ENCODE peak calls at places on chromosomes 11 and 22, in four cellular contexts. One of them, this sample, is unnamed. For H3K27me3 and H3K9me3, the result is how much of the 10 kb centered on the place peaks cover.

GRCh38 chr11:57214494-57214893 is 22.6 kb downstream of the APLNR start:
- DNase-seq in upper lobe of right lung: no peak
- DNase-seq in CD8-positive, alpha-beta memory T cell: no peak
- DNase-seq in IMR-90: peak
- DNase-seq in this sample: peak

GRCh38 chr11:8793114-8793777 is 110.7 kb downstream of the RPL27A start:
- DNase-seq in upper lobe of right lung: no peak
- DNase-seq in CD8-positive, alpha-beta memory T cell: no peak
- DNase-seq in IMR-90: peak
- DNase-seq in this sample: no peak

GRCh38 chr11:45918331-45918941 is 759 bp upstream of the PEX16 start:
- DNase-seq in upper lobe of right lung: peak
- DNase-seq in CD8-positive, alpha-beta memory T cell: peak
- DNase-seq in IMR-90: peak
- DNase-seq in this sample: peak

GRCh38 chr11:126341760-126342161 is 13.7 kb upstream of the ST3GAL4 start:
- DNase-seq in upper lobe of right lung: no peak
- DNase-seq in CD8-positive, alpha-beta memory T cell: no peak
- DNase-seq in IMR-90: peak
- DNase-seq in this sample: no peak

GRCh38 chr11:70491696-70492472 is 93.6 kb downstream of the CTTN start:
- DNase-seq in upper lobe of right lung: peak
- DNase-seq in CD8-positive, alpha-beta memory T cell: no peak
- DNase-seq in IMR-90: no peak
- DNase-seq in this sample: no peak

GRCh38 chr11:12167098-12167999 is 57.0 kb downstream of the MICAL2 start:
- DNase-seq in upper lobe of right lung: peak
- DNase-seq in CD8-positive, alpha-beta memory T cell: no peak
- DNase-seq in IMR-90: peak
- DNase-seq in this sample: peak

GRCh38 chr11:71787014-71787823 is 45.8 kb upstream of the DEFB108B start:
- DNase-seq in upper lobe of right lung: peak
- DNase-seq in CD8-positive, alpha-beta memory T cell: peak
- DNase-seq in IMR-90: peak
- DNase-seq in this sample: peak

GRCh38 chr22:16949561-16949960 is 58.5 kb downstream of the GAB4 start:
- DNase-seq in upper lobe of right lung: no peak
- DNase-seq in CD8-positive, alpha-beta memory T cell: no peak
- DNase-seq in IMR-90: no peak
- DNase-seq in this sample: no peak

GRCh38 chr11:106656646-106657045 is 361.6 kb downstream of the GUCY1A2 start:
- DNase-seq in upper lobe of right lung: no peak
- DNase-seq in CD8-positive, alpha-beta memory T cell: no peak
- DNase-seq in IMR-90: no peak
- DNase-seq in this sample: no peak

GRCh38 chr22:27283714-27284113 is 517.8 kb downstream of the MN1 start:
- DNase-seq in upper lobe of right lung: no peak
- DNase-seq in CD8-positive, alpha-beta memory T cell: no peak
- DNase-seq in IMR-90: peak
- DNase-seq in this sample: no peak

GRCh38 chr11:57903441-57904123 is 120.1 kb upstream of the OR9Q1 start:
- DNase-seq in upper lobe of right lung: no peak
- DNase-seq in CD8-positive, alpha-beta memory T cell: no peak
- DNase-seq in IMR-90: peak
- DNase-seq in this sample: no peak

GRCh38 chr22:28801845-28802594 is 1.7 kb upstream of the XBP1 start:
- DNase-seq in upper lobe of right lung: no peak
- DNase-seq in CD8-positive, alpha-beta memory T cell: no peak
- DNase-seq in IMR-90: no peak
- DNase-seq in this sample: no peak

GRCh38 chr11:78560826-78561484 is 13.7 kb downstream of the NARS2 start:
- DNase-seq in upper lobe of right lung: no peak
- DNase-seq in CD8-positive, alpha-beta memory T cell: no peak
- DNase-seq in IMR-90: no peak
- DNase-seq in this sample: no peak

GRCh38 chr11:111975076-111975806 is 38.1 kb downstream of the DIXDC1 start:
- DNase-seq in upper lobe of right lung: no peak
- DNase-seq in CD8-positive, alpha-beta memory T cell: no peak
- DNase-seq in IMR-90: no peak
- DNase-seq in this sample: peak

GRCh38 chr22:25172153-25172552 is 27.5 kb upstream of the CRYBB3 start:
- DNase-seq in upper lobe of right lung: peak
- DNase-seq in CD8-positive, alpha-beta memory T cell: no peak
- DNase-seq in IMR-90: no peak
- DNase-seq in this sample: no peak

GRCh38 chr11:18632841-18633240 is 1.3 kb downstream of the SPTY2D1 start:
- DNase-seq in upper lobe of right lung: no peak
- DNase-seq in CD8-positive, alpha-beta memory T cell: no peak
- DNase-seq in IMR-90: peak
- DNase-seq in this sample: no peak

GRCh38 chr11:111913997-111914396 is 1.5 kb downstream of the HSPB2 start:
- DNase-seq in upper lobe of right lung: no peak
- DNase-seq in CD8-positive, alpha-beta memory T cell: no peak
- DNase-seq in IMR-90: peak
- DNase-seq in this sample: peak

GRCh38 chr11:69297926-69298777 is 4.2 kb downstream of the MYEOV start:
- DNase-seq in upper lobe of right lung: peak
- DNase-seq in CD8-positive, alpha-beta memory T cell: no peak
- DNase-seq in IMR-90: peak
- DNase-seq in this sample: peak

GRCh38 chr11:121237686-121238658 is 54.6 kb upstream of the SC5D start:
- DNase-seq in upper lobe of right lung: no peak
- DNase-seq in CD8-positive, alpha-beta memory T cell: no peak
- DNase-seq in IMR-90: peak
- DNase-seq in this sample: no peak

GRCh38 chr11:122893131-122893530 is 10.6 kb downstream of the JHY start:
- DNase-seq in upper lobe of right lung: no peak
- DNase-seq in CD8-positive, alpha-beta memory T cell: no peak
- DNase-seq in IMR-90: no peak
- DNase-seq in this sample: no peak

GRCh38 chr11:121672630-121673487 is 220.1 kb upstream of the SORL1-AS1 start:
- DNase-seq in upper lobe of right lung: no peak
- DNase-seq in CD8-positive, alpha-beta memory T cell: no peak
- DNase-seq in IMR-90: no peak
- DNase-seq in this sample: peak

GRCh38 chr11:64686466-64687175 is 36.4 kb downstream of the NRXN2 start:
- DNase-seq in upper lobe of right lung: peak
- DNase-seq in CD8-positive, alpha-beta memory T cell: no peak
- DNase-seq in IMR-90: peak
- DNase-seq in this sample: no peak

GRCh38 chr11:64684357-64684756 is 38.6 kb downstream of the NRXN2 start:
- DNase-seq in upper lobe of right lung: peak
- DNase-seq in CD8-positive, alpha-beta memory T cell: no peak
- DNase-seq in IMR-90: no peak
- DNase-seq in this sample: no peak

GRCh38 chr11:64687641-64688533 is 35.1 kb downstream of the NRXN2 start:
- DNase-seq in upper lobe of right lung: peak
- DNase-seq in CD8-positive, alpha-beta memory T cell: no peak
- DNase-seq in IMR-90: no peak
- DNase-seq in this sample: no peak

GRCh38 chr11:64687204-64687603 is 35.8 kb downstream of the NRXN2 start:
- DNase-seq in upper lobe of right lung: peak
- DNase-seq in CD8-positive, alpha-beta memory T cell: no peak
- DNase-seq in IMR-90: no peak
- DNase-seq in this sample: peak

GRCh38 chr11:64685536-64685935 is 37.5 kb downstream of the NRXN2 start:
- DNase-seq in upper lobe of right lung: peak
- DNase-seq in CD8-positive, alpha-beta memory T cell: no peak
- DNase-seq in IMR-90: no peak
- DNase-seq in this sample: no peak
- H3K27me3 ChIP-seq in upper lobe of right lung: under half
- H3K27me3 ChIP-seq in CD8-positive, alpha-beta memory T cell: under half
- H3K27me3 ChIP-seq in IMR-90: half or more
- H3K27me3 ChIP-seq in this sample: under half

GRCh38 chr22:47206819-47207218 is 444.4 kb downstream of the TBC1D22A start:
- DNase-seq in upper lobe of right lung: no peak
- DNase-seq in CD8-positive, alpha-beta memory T cell: no peak
- DNase-seq in IMR-90: no peak
- DNase-seq in this sample: no peak
- H3K9me3 ChIP-seq in upper lobe of right lung: under half
- H3K9me3 ChIP-seq in CD8-positive, alpha-beta memory T cell: under half
- H3K9me3 ChIP-seq in IMR-90: under half
- H3K9me3 ChIP-seq in this sample: under half

DNA sequence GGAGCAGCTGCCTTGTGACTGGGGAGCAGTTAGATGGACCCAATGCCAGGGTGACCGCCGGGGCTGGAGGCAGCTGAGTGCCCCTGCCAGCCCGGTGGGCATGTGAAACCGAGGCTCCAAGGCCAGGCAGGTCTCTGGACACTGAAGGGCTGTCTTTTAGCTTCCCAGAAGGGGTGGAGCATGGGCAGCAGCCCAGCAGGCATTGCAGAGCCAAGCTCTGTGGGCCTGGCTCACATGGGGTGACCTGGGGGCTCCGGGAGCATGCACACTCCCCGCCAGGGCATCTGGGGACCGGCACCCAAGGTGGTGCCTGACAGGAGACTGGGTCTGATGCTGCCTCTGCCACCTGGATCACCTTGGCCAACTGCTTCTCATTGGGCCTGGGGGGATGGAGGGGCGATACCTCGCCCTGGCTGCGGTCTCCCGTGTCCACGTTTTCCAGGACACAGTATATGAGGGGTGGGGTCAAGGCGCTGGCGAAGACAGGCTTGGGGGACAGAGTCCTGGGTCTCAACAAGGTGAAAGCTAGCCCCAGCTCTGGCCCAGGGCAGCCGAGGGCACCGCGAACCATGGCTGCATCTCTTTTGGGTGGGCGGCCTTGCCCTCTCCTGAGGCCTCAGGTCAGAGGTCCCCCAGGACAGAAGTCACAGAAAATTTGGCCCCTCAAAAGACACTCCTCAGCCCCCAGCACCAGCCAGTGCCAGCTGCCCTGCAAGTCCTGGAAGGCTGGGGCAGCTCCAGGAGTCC is 3.5 kb downstream of the INS start:
- DNase-seq in upper lobe of right lung: no peak
- DNase-seq in CD8-positive, alpha-beta memory T cell: no peak
- DNase-seq in IMR-90: no peak
- DNase-seq in this sample: no peak
- H3K27me3 ChIP-seq in upper lobe of right lung: under half
- H3K27me3 ChIP-seq in CD8-positive, alpha-beta memory T cell: under half
- H3K27me3 ChIP-seq in IMR-90: under half
- H3K27me3 ChIP-seq in this sample: under half

GRCh38 chr22:48180631-48181030 is 1418.2 kb downstream of the TBC1D22A start:
- DNase-seq in upper lobe of right lung: no peak
- DNase-seq in CD8-positive, alpha-beta memory T cell: no peak
- DNase-seq in IMR-90: no peak
- DNase-seq in this sample: no peak

GRCh38 chr22:48177591-48177990 is 1415.1 kb downstream of the TBC1D22A start:
- DNase-seq in upper lobe of right lung: no peak
- DNase-seq in CD8-positive, alpha-beta memory T cell: no peak
- DNase-seq in IMR-90: no peak
- DNase-seq in this sample: no peak

GRCh38 chr22:48179571-48180546 is 1417.4 kb downstream of the TBC1D22A start:
- DNase-seq in upper lobe of right lung: no peak
- DNase-seq in CD8-positive, alpha-beta memory T cell: no peak
- DNase-seq in IMR-90: no peak
- DNase-seq in this sample: no peak

GRCh38 chr22:48175721-48176120 is 1413.3 kb downstream of the TBC1D22A start:
- DNase-seq in upper lobe of right lung: no peak
- DNase-seq in CD8-positive, alpha-beta memory T cell: no peak
- DNase-seq in IMR-90: no peak
- DNase-seq in this sample: no peak

DNA sequence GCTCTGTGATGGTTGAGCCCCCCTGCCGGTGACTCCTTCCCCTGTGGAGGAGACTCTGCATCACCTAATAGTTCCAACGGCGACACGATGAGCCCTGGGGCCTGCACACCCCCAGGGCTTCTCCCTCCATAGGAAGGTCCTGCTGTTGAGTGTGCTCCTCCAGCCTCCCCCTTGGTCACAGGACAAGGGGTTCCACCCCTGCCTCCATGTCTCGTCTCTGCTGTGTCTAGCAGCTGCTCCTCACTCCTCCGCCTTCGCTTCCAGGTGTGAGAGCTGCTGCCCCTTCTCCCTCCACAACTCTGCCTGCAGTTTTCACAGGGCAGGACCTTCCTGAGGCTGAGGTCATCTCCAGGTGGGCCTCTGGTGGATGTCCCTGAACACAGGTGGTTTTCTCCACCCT is 1416.1 kb downstream of the TBC1D22A start:
- DNase-seq in upper lobe of right lung: no peak
- DNase-seq in CD8-positive, alpha-beta memory T cell: no peak
- DNase-seq in IMR-90: no peak
- DNase-seq in this sample: no peak
- H3K9me3 ChIP-seq in upper lobe of right lung: under half
- H3K9me3 ChIP-seq in CD8-positive, alpha-beta memory T cell: under half
- H3K9me3 ChIP-seq in IMR-90: half or more
- H3K9me3 ChIP-seq in this sample: under half

DNA sequence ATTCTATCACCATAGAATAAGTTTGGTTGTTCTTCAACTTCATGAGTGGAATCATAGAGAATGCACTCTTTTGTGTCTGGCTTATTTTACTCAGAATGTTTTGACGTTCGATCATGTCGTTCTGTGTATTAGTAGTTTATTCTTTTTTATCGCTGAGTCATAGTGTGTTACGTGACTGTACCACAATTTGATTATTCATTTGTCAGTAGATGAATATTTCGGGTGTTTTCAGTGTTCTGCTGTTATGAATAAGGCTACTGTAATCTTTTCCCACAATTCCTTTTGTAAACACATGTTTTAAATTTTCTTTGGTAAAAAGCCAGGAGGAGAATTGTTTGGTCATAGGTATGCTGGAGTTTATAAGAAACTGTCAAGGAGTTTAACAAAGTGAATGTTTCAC is 279.9 kb upstream of the B3GAT1 start:
- DNase-seq in upper lobe of right lung: no peak
- DNase-seq in CD8-positive, alpha-beta memory T cell: no peak
- DNase-seq in IMR-90: peak
- DNase-seq in this sample: no peak
- H3K27me3 ChIP-seq in upper lobe of right lung: under half
- H3K27me3 ChIP-seq in CD8-positive, alpha-beta memory T cell: under half
- H3K27me3 ChIP-seq in IMR-90: under half
- H3K27me3 ChIP-seq in this sample: under half

GRCh38 chr11:116870054-116870453 is 32.6 kb upstream of the APOA1 start:
- DNase-seq in upper lobe of right lung: no peak
- DNase-seq in CD8-positive, alpha-beta memory T cell: no peak
- DNase-seq in IMR-90: no peak
- DNase-seq in this sample: no peak
- H3K9me3 ChIP-seq in upper lobe of right lung: under half
- H3K9me3 ChIP-seq in CD8-positive, alpha-beta memory T cell: under half
- H3K9me3 ChIP-seq in IMR-90: under half
- H3K9me3 ChIP-seq in this sample: under half

DNA sequence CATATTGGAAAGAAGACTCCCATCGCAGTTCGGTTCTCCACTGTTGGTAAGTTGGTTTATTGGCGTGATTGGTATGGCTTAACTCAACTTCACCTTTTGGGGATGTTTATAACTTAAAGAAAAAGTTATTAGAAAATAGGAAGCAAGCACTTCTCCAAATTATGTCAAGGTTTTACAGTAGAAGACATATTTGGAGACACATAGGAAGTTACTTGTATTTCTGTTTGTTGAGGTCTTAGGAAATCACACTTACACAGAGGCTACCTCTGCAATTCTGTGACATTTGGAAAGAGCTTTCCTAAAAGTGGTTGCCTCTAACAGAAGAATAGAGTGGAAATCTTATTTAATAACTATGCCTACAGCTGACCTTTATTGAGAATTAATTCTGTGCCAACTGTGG is 12.3 kb downstream of the CAT start:
- DNase-seq in upper lobe of right lung: no peak
- DNase-seq in CD8-positive, alpha-beta memory T cell: no peak
- DNase-seq in IMR-90: no peak
- DNase-seq in this sample: no peak
- H3K27me3 ChIP-seq in upper lobe of right lung: under half
- H3K27me3 ChIP-seq in CD8-positive, alpha-beta memory T cell: under half
- H3K27me3 ChIP-seq in IMR-90: under half
- H3K27me3 ChIP-seq in this sample: under half